ENCODE peak calls at places on chromosomes 16 and 17, in five cellular contexts. Z is A549, T is AG10803, A is foreskin fibroblast, F is HepG2. Y is an unnamed sample.

GRCh38 chr16:59848314-59848713 is 1114.2 kb upstream of the GOT2 start:
- DNase-seq in A (peak), F (no peak), T (peak), Z (no peak), Y (peak)

GRCh38 chr16:70774261-70774660 is 26.7 kb downstream of the VAC14 start:
- DNase-seq in T (no peak), Z (no peak), A (no peak), F (no peak), Y (no peak)

GRCh38 chr16:883340-883739 is 82.8 kb upstream of the GNG13 start:
- DNase-seq in Z (no peak), T (no peak), A (no peak), F (no peak), Y (no peak)

GRCh38 chr16:89067677-89068076 is 26.0 kb upstream of the ACSF3 start:
- DNase-seq in Z (no peak), T (no peak), A (no peak), F (no peak), Y (no peak)

GRCh38 chr17:82287849-82288601 is 14.5 kb upstream of the CSNK1D start:
- DNase-seq in T (peak), A (peak), Z (peak), F (peak), Y (no peak)

GRCh38 chr17:54754560-54754959 is 146.1 kb upstream of the TOM1L1 start:
- DNase-seq in A (no peak), F (peak), Z (peak), T (no peak), Y (no peak)

GRCh38 chr17:72372185-72372584 is 251.4 kb downstream of the SOX9 start:
- DNase-seq in A (peak), T (peak), F (no peak), Z (no peak), Y (no peak)

GRCh38 chr17:6574689-6575595 is 18.6 kb upstream of the PITPNM3 start:
- DNase-seq in F (no peak), T (peak), A (peak), Z (no peak), Y (no peak)

GRCh38 chr17:15233022-15233805 is 31.9 kb downstream of the PMP22 start:
- DNase-seq in Z (peak), F (peak), T (peak), A (peak), Y (no peak)

GRCh38 chr17:72421128-72422092 is 300.6 kb downstream of the SOX9 start:
- DNase-seq in F (peak), A (peak), Z (peak), T (peak), Y (peak)

GRCh38 chr16:82091225-82091624 is 56.2 kb downstream of the HSD17B2 start:
- DNase-seq in T (peak), F (no peak), A (peak), Z (no peak), Y (peak)

GRCh38 chr16:30858829-30859423 is 35.0 kb downstream of the BCL7C start:
- DNase-seq in Z (no peak), A (no peak), T (no peak), F (peak), Y (no peak)

GRCh38 chr16:79809376-79809775 is 208.8 kb upstream of the MAF start:
- DNase-seq in F (no peak), T (no peak), A (no peak), Z (no peak), Y (no peak)

GRCh38 chr17:37494401-37494831 is 4.7 kb downstream of the DUSP14 start:
- DNase-seq in A (peak), T (peak), F (peak), Z (no peak), Y (no peak)

GRCh38 chr17:39598635-39599005 is 9.1 kb downstream of the NEUROD2 start:
- DNase-seq in A (no peak), Z (no peak), T (no peak), F (no peak), Y (no peak)

DNA sequence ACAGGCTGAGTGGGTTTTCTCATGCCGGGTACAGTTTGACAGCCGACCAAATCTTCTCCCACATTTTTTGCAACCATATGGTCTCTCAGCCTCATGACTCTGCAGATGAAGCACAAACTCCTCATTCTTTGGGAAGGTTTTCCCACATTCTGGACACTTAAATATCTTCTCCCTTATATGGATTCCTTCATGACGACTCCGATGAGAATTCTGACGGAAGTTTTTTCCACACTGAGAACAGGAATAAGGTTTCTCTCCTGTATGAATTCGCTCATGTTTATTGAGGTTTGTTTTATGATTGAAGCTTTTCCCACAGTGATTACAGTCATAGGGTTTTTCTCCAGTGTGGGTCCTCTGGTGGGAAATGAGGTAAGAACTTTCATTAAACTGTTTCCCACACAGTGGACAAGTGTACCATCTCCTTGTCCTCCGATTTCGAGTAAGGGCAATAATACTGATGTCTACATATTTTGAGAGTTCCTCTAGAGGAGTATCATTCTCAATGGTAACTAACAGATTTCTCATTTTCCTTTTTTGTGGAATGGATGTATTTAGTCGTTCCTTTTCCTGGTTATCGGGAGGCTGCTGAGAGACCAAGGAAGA is 10.9 kb downstream of the ZNF200 start:
- DNase-seq in A (no peak), Z (peak), F (no peak), T (no peak), Y (no peak)
- H3K4me3 ChIP-seq in A (no peak), Z (no peak), F (no peak), T (no peak), Y (no peak)

DNA sequence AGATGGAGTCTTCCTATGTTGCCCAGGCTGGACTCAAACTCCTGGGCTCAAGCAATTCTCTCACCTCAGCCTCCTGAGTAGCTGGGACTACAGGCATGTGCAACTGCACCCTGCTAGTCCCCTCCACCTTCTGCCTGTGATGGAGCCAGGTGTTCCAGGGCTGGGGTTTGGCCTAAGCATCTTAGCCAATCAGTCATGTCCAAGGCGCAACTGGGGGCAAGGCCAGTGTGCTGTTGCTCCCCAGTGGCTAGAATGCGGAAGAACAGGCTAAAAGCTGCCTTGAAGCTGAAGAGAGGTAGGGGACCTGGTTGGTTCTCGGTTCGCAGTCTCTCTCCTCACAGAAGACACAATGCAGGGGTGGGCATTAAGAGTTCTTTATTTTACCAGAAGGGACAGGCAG is 18.6 kb downstream of the FLOT2 start:
- DNase-seq in A (peak), F (peak), T (peak), Z (peak), Y (peak)
- TF ChIP-seq CTCF in A (peak), F (peak), T (peak), Z (peak), Y (peak)

GRCh38 chr17:45953561-45953960 is 45.5 kb upstream of the STH start:
- DNase-seq in A (no peak), Z (no peak), T (no peak), F (no peak), Y (no peak)
- H3K4me3 ChIP-seq in A (no peak), Z (no peak), T (no peak), F (no peak), Y (no peak)

GRCh38 chr16:86200722-86201121 is 301.8 kb downstream of the IRF8 start:
- DNase-seq in Z (no peak), F (no peak), T (no peak), A (no peak), Y (no peak)
- TF ChIP-seq CTCF in Z (no peak), F (no peak), T (no peak), A (no peak), Y (no peak)

GRCh38 chr16:75494696-75495601 is at the start of gene CHST6:
- DNase-seq in A (peak), F (peak), Z (peak), T (no peak), Y (no peak)
- H3K4me3 ChIP-seq in A (peak), F (peak), Z (peak), T (peak), Y (peak)

GRCh38 chr17:9162275-9162985 is 141.1 kb downstream of the NTN1 start:
- DNase-seq in F (no peak), Z (peak), A (no peak), T (no peak), Y (no peak)
- TF ChIP-seq CTCF in F (peak), Z (peak), A (no peak), T (no peak), Y (no peak)

GRCh38 chr17:17823433-17824118 is 13.2 kb downstream of the SREBF1 start:
- DNase-seq in Z (peak), T (peak), F (peak), A (peak), Y (no peak)
- H3K4me3 ChIP-seq in Z (peak), T (peak), F (peak), A (peak), Y (peak)

DNA sequence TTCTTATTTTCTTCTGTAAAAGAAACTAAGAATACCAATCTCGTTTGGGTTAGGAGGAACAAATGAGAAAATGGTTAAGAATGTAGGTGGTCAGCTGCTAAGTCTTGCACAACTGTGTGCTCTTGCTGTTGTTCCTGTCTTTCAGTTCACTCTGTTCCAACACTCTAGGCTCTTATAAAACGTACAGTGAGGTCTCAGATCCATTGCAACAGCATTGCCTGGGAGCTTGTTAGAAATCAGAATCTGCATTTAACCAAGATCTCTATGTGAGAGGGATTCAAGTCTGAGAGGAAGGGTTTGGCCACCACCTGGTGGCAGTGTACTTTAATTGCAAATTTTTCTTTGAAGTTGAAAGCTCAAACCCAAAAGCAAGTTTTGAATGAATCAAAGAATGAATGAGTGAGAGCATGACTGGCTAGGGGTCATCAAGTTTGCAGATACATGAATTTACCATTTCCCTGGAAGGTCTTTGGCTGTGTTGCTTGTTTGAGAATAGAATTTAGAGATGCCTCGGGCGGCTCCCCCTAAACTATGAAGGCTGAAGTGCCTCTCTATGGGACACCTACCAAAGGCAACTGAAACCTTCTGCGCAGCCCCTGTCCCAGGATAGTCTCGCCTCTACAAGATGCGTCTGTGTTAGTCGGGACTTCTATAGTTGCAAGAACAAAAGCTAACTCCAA is 2.5 kb downstream of the ALOX15B start:
- DNase-seq in Z (peak), T (peak), A (peak), F (peak), Y (peak)
- TF ChIP-seq CTCF in Z (peak), T (peak), A (peak), F (peak), Y (peak)